ENCODE peak calls at places on chromosomes 1 and 21, in six cellular contexts. K is NB4, I is substantia nigra, E is memory B cell, S is HuH-7.5, W is AG10803. Z is an unnamed sample.

GRCh38 chr1:4527819-4528218 is 126.6 kb upstream of the AJAP1 start:
- DNase-seq in K (no peak), S (no peak), W (no peak), E (no peak), I (no peak), Z (no peak)

GRCh38 chr1:160124709-160125478 is 9.3 kb downstream of the ATP1A2 start:
- DNase-seq in I (no peak), E (no peak), S (peak), W (peak), K (no peak), Z (peak)

GRCh38 chr1:105467549-105467948 is 1588.9 kb upstream of the PRMT6 start:
- DNase-seq in W (no peak), E (no peak), I (no peak), K (no peak), S (no peak), Z (no peak)

GRCh38 chr21:34544032-34544496 is 32.1 kb upstream of the KCNE1 start:
- DNase-seq in I (no peak), S (no peak), E (peak), K (peak), W (peak), Z (no peak)

GRCh38 chr1:9180077-9180819 is 51.3 kb upstream of the GPR157 start:
- DNase-seq in W (no peak), S (no peak), I (no peak), K (no peak), E (no peak), Z (no peak)

GRCh38 chr1:13674386-13674785 is 25.6 kb upstream of the PRDM2 start:
- DNase-seq in W (no peak), K (no peak), E (no peak), S (no peak), I (no peak), Z (no peak)

GRCh38 chr1:94863297-94863911 is 43.2 kb downstream of the SLC44A3 start:
- DNase-seq in I (no peak), K (no peak), S (no peak), E (no peak), W (peak), Z (no peak)

GRCh38 chr1:198079432-198079951 is 77.3 kb upstream of the NEK7 start:
- DNase-seq in E (no peak), K (peak), I (no peak), S (no peak), W (no peak), Z (no peak)

GRCh38 chr1:5161372-5161771 is 507.0 kb downstream of the AJAP1 start:
- DNase-seq in S (no peak), E (no peak), I (no peak), W (no peak), K (no peak), Z (no peak)

GRCh38 chr1:1272341-1273151 is 1.1 kb downstream of the UBE2J2 start:
- DNase-seq in K (no peak), S (no peak), I (no peak), E (no peak), W (no peak), Z (no peak)

GRCh38 chr1:65757531-65757930 is 35.2 kb upstream of the PDE4B start:
- DNase-seq in K (no peak), S (no peak), W (no peak), I (no peak), E (no peak), Z (no peak)

GRCh38 chr1:153805042-153805745 is 30.0 kb downstream of the SLC27A3 start:
- DNase-seq in W (peak), K (peak), E (peak), I (no peak), S (no peak), Z (no peak)

GRCh38 chr1:100440075-100440809 is 87.9 kb downstream of the CDC14A start:
- DNase-seq in W (no peak), S (no peak), I (no peak), E (no peak), K (peak), Z (no peak)

GRCh38 chr1:57770772-57771171 is 346.9 kb upstream of the DAB1 start:
- DNase-seq in W (no peak), K (peak), I (no peak), E (peak), S (no peak), Z (no peak)

GRCh38 chr1:150072959-150073358 is 5.4 kb downstream of the VPS45 start:
- DNase-seq in I (no peak), W (peak), K (peak), S (no peak), E (peak), Z (no peak)

GRCh38 chr21:36589352-36589971 is 109.5 kb upstream of the SIM2 start:
- DNase-seq in E (no peak), S (peak), I (no peak), K (peak), W (peak), Z (no peak)

GRCh38 chr1:22139066-22139594 is 3.8 kb downstream of the WNT4 start:
- DNase-seq in W (no peak), I (no peak), E (no peak), S (no peak), K (no peak), Z (no peak)

GRCh38 chr1:29282924-29283803 is 46.8 kb downstream of the PTPRU start:
- DNase-seq in K (peak), S (peak), W (peak), I (no peak), E (no peak), Z (no peak)

GRCh38 chr1:183622884-183623785 is 12.4 kb downstream of the ARPC5 start:
- DNase-seq in W (peak), S (peak), I (peak), K (peak), E (peak), Z (no peak)

GRCh38 chr1:109667452-109668122 is at the start of gene GSTM2:
- DNase-seq in K (peak), I (peak), S (peak), E (no peak), W (peak), Z (peak)

Z was measured in GOT3.